ENCODE peak calls at places on chromosomes 12 and 14, in four cellular contexts. S is NCI-H2081, H is HS-5, K is activated T-cell treated with anti-CD3 and anti-CD28 coated beads for 48 hours. M is an unnamed sample.

GRCh38 chr14:81256289-81256960 is 35.7 kb upstream of the GTF2A1 start:
- DNase-seq in S (no peak), H (no peak), K (no peak), M (no peak)

GRCh38 chr14:64689292-64689691 is 14.9 kb upstream of the PLEKHG3 start:
- DNase-seq in S (no peak), K (no peak), H (no peak), M (no peak)

GRCh38 chr12:109291531-109292341 is 17.3 kb downstream of the FOXN4 start:
- DNase-seq in H (no peak), K (no peak), S (peak), M (peak)

GRCh38 chr14:23351681-23352505 is 794 bp downstream of the SLC22A17 start:
- DNase-seq in K (no peak), S (no peak), H (no peak), M (no peak)

GRCh38 chr14:57918791-57919190 is 52.9 kb upstream of the SLC35F4 start:
- DNase-seq in K (no peak), H (no peak), S (no peak), M (no peak)

GRCh38 chr14:64217318-64217717 is 76.9 kb downstream of the ESR2 start:
- DNase-seq in S (no peak), K (no peak), H (no peak), M (no peak)

GRCh38 chr12:113815031-113815430 is 151.1 kb downstream of the RBM19 start:
- DNase-seq in K (no peak), S (no peak), H (no peak), M (no peak)

GRCh38 chr12:13195848-13196301 is 651 bp upstream of the EMP1 start:
- DNase-seq in S (no peak), K (no peak), H (no peak), M (no peak)

GRCh38 chr12:99261256-99261655 is 386.3 kb upstream of the GARIN6 start:
- DNase-seq in S (no peak), H (no peak), K (no peak), M (no peak)

GRCh38 chr12:15477761-15478160 is 155.5 kb downstream of the PTPRO start:
- DNase-seq in K (no peak), H (no peak), S (no peak), M (no peak)

GRCh38 chr14:61608245-61609142 is 86.8 kb upstream of the HIF1A start:
- DNase-seq in K (no peak), S (peak), H (no peak), M (no peak)

GRCh38 chr14:95317817-95318343 is 1.8 kb downstream of the CLMN start:
- DNase-seq in H (no peak), K (no peak), S (no peak), M (no peak)

GRCh38 chr14:51638071-51638944 is 13.4 kb upstream of the FRMD6 start:
- DNase-seq in S (no peak), H (no peak), K (no peak), M (no peak)

GRCh38 chr12:64943686-64944085 is 119.2 kb downstream of the TBC1D30 start:
- DNase-seq in S (no peak), K (no peak), H (peak), M (no peak)

GRCh38 chr12:95700316-95700785 is 90.2 kb downstream of the NTN4 start:
- DNase-seq in S (no peak), K (no peak), H (peak), M (no peak)

GRCh38 chr14:87745507-87746118 is 247.4 kb downstream of the GALC start:
- DNase-seq in K (peak), H (no peak), S (no peak), M (no peak)

GRCh38 chr12:15597125-15597830 is 191.9 kb downstream of the EPS8 start:
- DNase-seq in S (no peak), H (no peak), K (no peak), M (no peak)

GRCh38 chr12:93913845-93914244 is 234.5 kb upstream of the PLXNC1 start:
- DNase-seq in H (peak), K (no peak), S (no peak), M (no peak)

GRCh38 chr12:51827925-51828818 is 20.3 kb downstream of the FIGNL2 start:
- DNase-seq in H (no peak), K (peak), S (no peak), M (no peak)

GRCh38 chr14:32702571-32702970 is 236.1 kb upstream of the NPAS3 start:
- DNase-seq in K (no peak), S (no peak), H (no peak), M (peak)

GRCh38 chr12:25829192-25829591 is 129.3 kb upstream of the RASSF8 start:
- DNase-seq in S (no peak), H (peak), K (no peak), M (no peak)

GRCh38 chr14:100130471-100130870 is 29.0 kb downstream of the DEGS2 start:
- DNase-seq in K (no peak), S (no peak), H (no peak), M (no peak)

GRCh38 chr14:57712101-57712500 is 153.8 kb downstream of the SLC35F4 start:
- DNase-seq in S (no peak), K (no peak), H (no peak), M (no peak)

GRCh38 chr12:53276511-53276910 is 8.4 kb downstream of the ESPL1 start:
- DNase-seq in H (no peak), S (no peak), K (no peak), M (no peak)

GRCh38 chr14:55336161-55336560 is 64.9 kb downstream of the FBXO34 start:
- DNase-seq in K (no peak), S (no peak), H (no peak), M (no peak)

GRCh38 chr12:66044731-66045130 is 85.8 kb downstream of the LLPH start:
- DNase-seq in K (no peak), S (no peak), H (no peak), M (no peak)

GRCh38 chr14:89519000-89519399 is 102.0 kb upstream of the FOXN3 start:
- DNase-seq in H (no peak), S (no peak), K (no peak), M (no peak)

GRCh38 chr12:119802472-119802871 is 74.6 kb downstream of the CIT start:
- DNase-seq in H (no peak), K (no peak), S (no peak), M (peak)

GRCh38 chr12:93419388-93420034 is 22.2 kb downstream of the UBE2N start:
- DNase-seq in H (peak), S (peak), K (no peak), M (no peak)

GRCh38 chr12:114425031-114425626 is 19.2 kb upstream of the TBX5 start:
- DNase-seq in K (no peak), H (no peak), S (no peak), M (no peak)

GRCh38 chr12:116370004-116370404 is 92.5 kb upstream of the MED13L start:
- DNase-seq in K (no peak), S (no peak), H (no peak), M (no peak)

GRCh38 chr12:48286665-48287064 is 64.1 kb downstream of the ZNF641 start:
- DNase-seq in S (no peak), H (no peak), K (no peak), M (no peak)

GRCh38 chr12:18145924-18146323 is 55.9 kb upstream of the RERGL start:
- DNase-seq in H (no peak), K (no peak), S (no peak), M (no peak)

GRCh38 chr14:89164168-89165074 is 252.6 kb downstream of the FOXN3 start:
- DNase-seq in K (no peak), S (no peak), H (no peak), M (no peak)

GRCh38 chr12:69070319-69071090 is 137.5 kb upstream of the CPM start:
- DNase-seq in K (peak), H (peak), S (peak), M (peak)